ENCODE peak calls at places on chromosome 7, in five cellular contexts. One of them, this sample, is unnamed.

GRCh38 chr7:25586513-25586912 is 358.2 kb upstream of the NPVF start:
- DNase-seq in anterior cingulate cortex: no peak
- DNase-seq in ACHN: no peak
- DNase-seq in thyroid gland: no peak
- DNase-seq in Right ventricle myocardium inferior: no peak
- DNase-seq in this sample: no peak

GRCh38 chr7:37284805-37285211 is 163.9 kb downstream of the ELMO1 start:
- DNase-seq in thyroid gland: peak
- DNase-seq in anterior cingulate cortex: peak
- DNase-seq in Right ventricle myocardium inferior: peak
- DNase-seq in ACHN: peak
- DNase-seq in this sample: peak

GRCh38 chr7:35430547-35431153 is 176.8 kb upstream of the TBX20 start:
- DNase-seq in ACHN: peak
- DNase-seq in thyroid gland: no peak
- DNase-seq in Right ventricle myocardium inferior: no peak
- DNase-seq in anterior cingulate cortex: no peak
- DNase-seq in this sample: peak

GRCh38 chr7:45196374-45196773 is 38.8 kb downstream of the RAMP3 start:
- DNase-seq in Right ventricle myocardium inferior: no peak
- DNase-seq in anterior cingulate cortex: no peak
- DNase-seq in ACHN: no peak
- DNase-seq in thyroid gland: no peak
- DNase-seq in this sample: no peak

GRCh38 chr7:105890290-105890997 is 14.0 kb upstream of the ATXN7L1 start:
- DNase-seq in ACHN: no peak
- DNase-seq in thyroid gland: no peak
- DNase-seq in Right ventricle myocardium inferior: no peak
- DNase-seq in anterior cingulate cortex: no peak
- DNase-seq in this sample: peak

GRCh38 chr7:71005109-71005508 is 126.8 kb upstream of the GALNT17 start:
- DNase-seq in thyroid gland: no peak
- DNase-seq in anterior cingulate cortex: no peak
- DNase-seq in ACHN: no peak
- DNase-seq in Right ventricle myocardium inferior: no peak
- DNase-seq in this sample: no peak

GRCh38 chr7:7911756-7912155 is 56.8 kb upstream of the GLCCI1 start:
- DNase-seq in Right ventricle myocardium inferior: no peak
- DNase-seq in thyroid gland: no peak
- DNase-seq in anterior cingulate cortex: no peak
- DNase-seq in ACHN: no peak
- DNase-seq in this sample: no peak

GRCh38 chr7:21526007-21526406 is 16.8 kb upstream of the DNAH11 start:
- DNase-seq in anterior cingulate cortex: no peak
- DNase-seq in ACHN: peak
- DNase-seq in Right ventricle myocardium inferior: no peak
- DNase-seq in thyroid gland: no peak
- DNase-seq in this sample: no peak

GRCh38 chr7:142638581-142638980 is 110.7 kb upstream of the PRSS1 start:
- DNase-seq in ACHN: no peak
- DNase-seq in anterior cingulate cortex: no peak
- DNase-seq in thyroid gland: no peak
- DNase-seq in Right ventricle myocardium inferior: no peak
- DNase-seq in this sample: no peak

GRCh38 chr7:12646139-12646538 is 41.3 kb upstream of the ARL4A start:
- DNase-seq in Right ventricle myocardium inferior: no peak
- DNase-seq in ACHN: no peak
- DNase-seq in anterior cingulate cortex: no peak
- DNase-seq in thyroid gland: no peak
- DNase-seq in this sample: peak

GRCh38 chr7:7446616-7447015 is 89.1 kb downstream of the COL28A1 start:
- DNase-seq in ACHN: no peak
- DNase-seq in thyroid gland: no peak
- DNase-seq in anterior cingulate cortex: no peak
- DNase-seq in Right ventricle myocardium inferior: no peak
- DNase-seq in this sample: peak

GRCh38 chr7:39682042-39682441 is 58.7 kb downstream of the RALA start:
- DNase-seq in anterior cingulate cortex: no peak
- DNase-seq in ACHN: no peak
- DNase-seq in Right ventricle myocardium inferior: no peak
- DNase-seq in thyroid gland: no peak
- DNase-seq in this sample: no peak

GRCh38 chr7:30920584-30921539 is 9.2 kb downstream of the AQP1 start:
- DNase-seq in Right ventricle myocardium inferior: no peak
- DNase-seq in ACHN: no peak
- DNase-seq in anterior cingulate cortex: no peak
- DNase-seq in thyroid gland: peak
- DNase-seq in this sample: peak

GRCh38 chr7:116772926-116773749 is 89.2 kb upstream of the CAPZA2 start:
- DNase-seq in anterior cingulate cortex: no peak
- DNase-seq in Right ventricle myocardium inferior: no peak
- DNase-seq in thyroid gland: no peak
- DNase-seq in ACHN: peak
- DNase-seq in this sample: no peak

GRCh38 chr7:105787071-105787470 is 89.3 kb downstream of the ATXN7L1 start:
- DNase-seq in anterior cingulate cortex: no peak
- DNase-seq in Right ventricle myocardium inferior: no peak
- DNase-seq in thyroid gland: no peak
- DNase-seq in ACHN: no peak
- DNase-seq in this sample: no peak

GRCh38 chr7:158372400-158373302 is 215.0 kb downstream of the PTPRN2 start:
- DNase-seq in Right ventricle myocardium inferior: no peak
- DNase-seq in thyroid gland: no peak
- DNase-seq in anterior cingulate cortex: no peak
- DNase-seq in ACHN: no peak
- DNase-seq in this sample: no peak

GRCh38 chr7:54932818-54933543 is 85.8 kb upstream of the EGFR start:
- DNase-seq in anterior cingulate cortex: peak
- DNase-seq in ACHN: peak
- DNase-seq in Right ventricle myocardium inferior: peak
- DNase-seq in thyroid gland: peak
- DNase-seq in this sample: peak

GRCh38 chr7:141074162-141074989 is 512 bp downstream of the TMEM178B start:
- DNase-seq in anterior cingulate cortex: peak
- DNase-seq in Right ventricle myocardium inferior: no peak
- DNase-seq in thyroid gland: peak
- DNase-seq in ACHN: peak
- DNase-seq in this sample: peak

GRCh38 chr7:127667017-127667670 is 15.2 kb downstream of the SND1 start:
- DNase-seq in ACHN: peak
- DNase-seq in thyroid gland: no peak
- DNase-seq in Right ventricle myocardium inferior: no peak
- DNase-seq in anterior cingulate cortex: no peak
- DNase-seq in this sample: peak

GRCh38 chr7:128741491-128741890 is 2.3 kb downstream of the CALU start:
- DNase-seq in ACHN: no peak
- DNase-seq in Right ventricle myocardium inferior: no peak
- DNase-seq in thyroid gland: no peak
- DNase-seq in anterior cingulate cortex: no peak
- DNase-seq in this sample: no peak

GRCh38 chr7:31323101-31323500 is 17.4 kb downstream of the NEUROD6 start:
- DNase-seq in thyroid gland: no peak
- DNase-seq in Right ventricle myocardium inferior: no peak
- DNase-seq in ACHN: no peak
- DNase-seq in anterior cingulate cortex: no peak
- DNase-seq in this sample: no peak

GRCh38 chr7:143356414-143357050 is 6.0 kb downstream of the FAM131B start:
- DNase-seq in ACHN: no peak
- DNase-seq in Right ventricle myocardium inferior: no peak
- DNase-seq in anterior cingulate cortex: no peak
- DNase-seq in thyroid gland: no peak
- DNase-seq in this sample: no peak

GRCh38 chr7:90266808-90267207 is 21.8 kb downstream of the CFAP69 start:
- DNase-seq in ACHN: no peak
- DNase-seq in thyroid gland: no peak
- DNase-seq in Right ventricle myocardium inferior: no peak
- DNase-seq in anterior cingulate cortex: no peak
- DNase-seq in this sample: peak

GRCh38 chr7:35753761-35754603 is 46.9 kb upstream of the SEPTIN7 start:
- DNase-seq in thyroid gland: no peak
- DNase-seq in Right ventricle myocardium inferior: peak
- DNase-seq in anterior cingulate cortex: no peak
- DNase-seq in ACHN: no peak
- DNase-seq in this sample: peak

GRCh38 chr7:151168022-151168786 is 710 bp upstream of the GBX1 start:
- DNase-seq in anterior cingulate cortex: no peak
- DNase-seq in thyroid gland: peak
- DNase-seq in Right ventricle myocardium inferior: no peak
- DNase-seq in ACHN: peak
- DNase-seq in this sample: peak

GRCh38 chr7:23712368-23713284 is 2.6 kb downstream of the STK31 start:
- DNase-seq in Right ventricle myocardium inferior: no peak
- DNase-seq in thyroid gland: no peak
- DNase-seq in anterior cingulate cortex: no peak
- DNase-seq in ACHN: peak
- DNase-seq in this sample: peak